ENCODE peak calls at places on chromosomes 13 and 19, in seven cellular contexts. A is T-helper 17 cell, Q is frontal cortex, C is OCI-M1, F is prostate gland, Y is NCI-H1092 treated with DMSO at 0.1 percent for 48 hours, J is NCI-H1694 treated with DMSO at 0.1 percent for 48 hours. O is an unnamed sample.
A peak's percentile ranks its signal among the peaks of the same experiment; 100 is the strongest.

GRCh38 chr19:18160792-18161690 is 8.1 kb downstream of the PIK3R2 start:
- DNase-seq in Y (peak; percentile 55), A (peak; percentile 84), F (peak; percentile 51), J (peak; percentile 51), C (peak; percentile 81), Q (peak; percentile 96), O (peak; percentile 74)

GRCh38 chr13:113886561-113887112 is 22.8 kb upstream of the GAS6 start:
- DNase-seq in J (no peak), Y (no peak), A (no peak), Q (no peak), F (no peak), C (no peak), O (no peak)

GRCh38 chr13:114275309-114275708 is 6.1 kb upstream of the UPF3A start:
- DNase-seq in Q (no peak), J (no peak), C (peak; percentile 23), F (no peak), Y (no peak), A (no peak), O (no peak)

GRCh38 chr19:2848625-2849024 is 7.3 kb downstream of the ZNF555 start:
- DNase-seq in F (no peak), A (no peak), Y (no peak), Q (no peak), J (no peak), C (no peak), O (no peak)

GRCh38 chr19:8550070-8550469 is 27.2 kb downstream of the MYO1F start:
- DNase-seq in Q (no peak), J (no peak), A (no peak), F (no peak), C (no peak), Y (no peak), O (no peak)

GRCh38 chr13:25286969-25287961 is at the start of gene MTMR6:
- DNase-seq in C (peak; percentile 90), Q (peak; percentile 92), A (peak; percentile 92), F (peak; percentile 84), J (peak; percentile 72), Y (peak; percentile 95), O (peak; percentile 95)

GRCh38 chr19:34430738-34431625 is 2.8 kb downstream of the UBA2 start:
- DNase-seq in Y (peak; percentile 10), F (no peak), A (no peak), Q (peak; percentile 45), C (peak; percentile 86), J (peak; percentile 47), O (no peak)

GRCh38 chr13:37047846-37048245 is 11.6 kb downstream of the SUPT20H start:
- DNase-seq in A (no peak), J (no peak), F (no peak), Y (no peak), Q (no peak), C (no peak), O (no peak)

GRCh38 chr13:50236898-50237318 is 221.7 kb downstream of the KCNRG start:
- DNase-seq in F (no peak), C (no peak), A (no peak), Q (no peak), J (no peak), Y (no peak), O (no peak)

GRCh38 chr19:43332058-43332922 is 21.2 kb upstream of the CD177 start:
- DNase-seq in Y (no peak), F (no peak), C (no peak), Q (no peak), J (no peak), A (no peak), O (no peak)

GRCh38 chr19:15378529-15379082 is 981 bp downstream of the AKAP8 start:
- DNase-seq in J (peak; percentile 7), Q (peak; percentile 58), A (no peak), Y (peak; percentile 28), C (peak; percentile 89), F (peak; percentile 45), O (no peak)

GRCh38 chr13:43171489-43171888 is 148.1 kb downstream of the DNAJC15 start:
- DNase-seq in F (no peak), J (no peak), Q (no peak), Y (no peak), C (no peak), A (no peak), O (no peak)

GRCh38 chr13:41613984-41614581 is 156.7 kb downstream of the RGCC start:
- DNase-seq in J (no peak), Y (no peak), Q (no peak), C (no peak), A (no peak), F (no peak), O (no peak)

GRCh38 chr19:15200575-15201364 is at the start of gene NOTCH3:
- DNase-seq in F (no peak), Y (no peak), J (no peak), Q (no peak), C (no peak), A (no peak), O (peak; percentile 49)

GRCh38 chr19:6519289-6519688 is 11.5 kb upstream of the TNFSF9 start:
- DNase-seq in A (no peak), C (no peak), Y (no peak), Q (no peak), J (no peak), F (no peak), O (no peak)

GRCh38 chr13:60787083-60787482 is 390.1 kb downstream of the TDRD3 start:
- DNase-seq in Q (no peak), J (no peak), C (no peak), A (no peak), Y (no peak), F (no peak), O (no peak)

GRCh38 chr19:55265723-55266386 is 7.0 kb upstream of the PPP6R1 start:
- DNase-seq in Y (no peak), Q (no peak), F (no peak), A (no peak), J (no peak), C (no peak), O (no peak)

GRCh38 chr13:44837250-44837649 is 152.0 kb downstream of the NUFIP1 start:
- DNase-seq in Q (no peak), C (no peak), F (no peak), J (no peak), Y (no peak), A (no peak), O (no peak)

GRCh38 chr13:71785361-71785760 is 81.6 kb downstream of the DACH1 start:
- DNase-seq in A (no peak), C (no peak), Y (no peak), F (no peak), Q (no peak), J (no peak), O (no peak)

GRCh38 chr19:2049741-2050348 is 1.2 kb downstream of the MKNK2 start:
- DNase-seq in J (peak; percentile 10), Y (no peak), A (no peak), C (peak; percentile 67), F (peak; percentile 89), Q (peak; percentile 82), O (no peak)

GRCh38 chr19:52155596-52156359 is 15.6 kb downstream of the ZNF836 start:
- DNase-seq in Y (no peak), C (no peak), F (no peak), Q (no peak), A (no peak), J (no peak), O (no peak)

GRCh38 chr13:23617551-23618014 is 47.4 kb downstream of the TNFRSF19 start:
- DNase-seq in C (peak; percentile 66), F (no peak), Q (no peak), Y (no peak), A (no peak), J (no peak), O (no peak)

GRCh38 chr13:99614465-99614885 is 113.2 kb downstream of the TM9SF2 start:
- DNase-seq in J (no peak), F (peak; percentile 33), A (no peak), C (peak; percentile 74), Y (no peak), Q (no peak), O (no peak)

GRCh38 chr13:57631607-57632275 is at the start of gene PCDH17:
- DNase-seq in J (no peak), Q (peak; percentile 27), Y (peak; percentile 85), F (no peak), A (no peak), C (peak; percentile 57), O (peak; percentile 14)